ENCODE peak calls at places on chromosomes 2 and 18, in eight cellular contexts. Q is GM23248; B is neural progenitor cell; C is heart left ventricle; X is IMR-90; V is SJCRH30; K is CD4-positive, CD25-positive, alpha-beta regulatory T cell; G is PC-9. A is an unnamed sample.
A peak's percentile ranks its signal among the peaks of the same experiment; 100 is the strongest.

GRCh38 chr2:85409719-85410583 is at the start of gene CAPG:
- DNase-seq in Q (peak; percentile 57), B (no peak), C (peak; percentile 63), X (no peak), V (no peak), K (no peak), G (peak; percentile 72), A (no peak)

GRCh38 chr2:128467321-128467901 is 148.7 kb upstream of the HS6ST1 start:
- DNase-seq in Q (peak; percentile 50), B (peak; percentile 0), C (peak; percentile 79), X (no peak), V (no peak), K (no peak), G (no peak), A (no peak)

GRCh38 chr2:233486778-233487552 is 79.6 kb downstream of the USP40 start:
- DNase-seq in Q (peak; percentile 78), B (no peak), C (no peak), X (peak; percentile 94), V (peak; percentile 28), K (no peak), G (peak; percentile 100), A (peak; percentile 69)

GRCh38 chr2:58539973-58540372 is 298.8 kb upstream of the FANCL start:
- DNase-seq in Q (no peak), B (peak; percentile 86), C (no peak), X (no peak), V (no peak), K (no peak), G (no peak), A (no peak)

GRCh38 chr18:3345452-3345851 is 83.5 kb downstream of the MYL12B start:
- DNase-seq in Q (peak; percentile 55), B (no peak), C (no peak), X (peak; percentile 36), V (no peak), K (no peak), G (no peak), A (no peak)

GRCh38 chr2:85433511-85434089 is 15.1 kb downstream of the SH2D6 start:
- DNase-seq in Q (peak; percentile 95), B (no peak), C (peak; percentile 89), X (peak; percentile 96), V (peak; percentile 99), K (no peak), G (peak; percentile 81), A (no peak)

GRCh38 chr2:230537531-230537976 is 121.6 kb downstream of the SP100 start:
- DNase-seq in Q (no peak), B (no peak), C (no peak), X (no peak), V (no peak), K (no peak), G (no peak), A (no peak)

GRCh38 chr2:60530660-60531276 is 22.7 kb downstream of the BCL11A start:
- DNase-seq in Q (no peak), B (no peak), C (peak; percentile 80), X (no peak), V (peak; percentile 97), K (no peak), G (no peak), A (no peak)

GRCh38 chr2:74585406-74586182 is 31.1 kb downstream of the DOK1 start:
- DNase-seq in Q (no peak), B (no peak), C (no peak), X (no peak), V (peak; percentile 46), K (peak; percentile 18), G (no peak), A (no peak)

GRCh38 chr18:5066380-5066977 is 130.6 kb downstream of the AKAIN1 start:
- DNase-seq in Q (no peak), B (peak; percentile 51), C (no peak), X (no peak), V (peak; percentile 25), K (no peak), G (no peak), A (no peak)

GRCh38 chr2:186307871-186308270 is 178.2 kb upstream of the ZC3H15 start:
- DNase-seq in Q (no peak), B (no peak), C (no peak), X (no peak), V (no peak), K (no peak), G (no peak), A (no peak)

GRCh38 chr2:108235577-108235976 is 4.2 kb upstream of the SULT1C3 start:
- DNase-seq in Q (no peak), B (no peak), C (no peak), X (no peak), V (no peak), K (no peak), G (no peak), A (no peak)

GRCh38 chr18:51655327-51655698 is 457.8 kb upstream of the MEX3C start:
- DNase-seq in Q (no peak), B (no peak), C (no peak), X (no peak), V (no peak), K (no peak), G (no peak), A (no peak)

GRCh38 chr2:128309341-128310093 is 9.2 kb downstream of the HS6ST1 start:
- DNase-seq in Q (no peak), B (peak; percentile 88), C (peak; percentile 58), X (peak; percentile 86), V (peak; percentile 95), K (no peak), G (no peak), A (no peak)

GRCh38 chr2:168723494-168723893 is 78.9 kb upstream of the NOSTRIN start:
- DNase-seq in Q (no peak), B (no peak), C (no peak), X (no peak), V (no peak), K (no peak), G (no peak), A (no peak)

GRCh38 chr2:88959480-88960204 is 268.2 kb downstream of the RPIA start:
- DNase-seq in Q (no peak), B (no peak), C (no peak), X (peak; percentile 12), V (no peak), K (no peak), G (no peak), A (no peak)

GRCh38 chr2:9102861-9103662 is 99.6 kb upstream of the MBOAT2 start:
- DNase-seq in Q (no peak), B (peak; percentile 39), C (no peak), X (no peak), V (no peak), K (no peak), G (peak; percentile 98), A (no peak)

GRCh38 chr18:49708674-49709580 is 104.4 kb downstream of the ACAA2 start:
- DNase-seq in Q (no peak), B (no peak), C (no peak), X (no peak), V (no peak), K (no peak), G (no peak), A (no peak)

GRCh38 chr2:199458806-199459285 is 1.1 kb upstream of the SATB2 start:
- DNase-seq in Q (peak; percentile 71), B (no peak), C (no peak), X (peak; percentile 35), V (no peak), K (no peak), G (no peak), A (no peak)

GRCh38 chr2:199458017-199458805 is 472 bp upstream of the SATB2 start:
- DNase-seq in Q (peak; percentile 74), B (peak; percentile 78), C (peak; percentile 23), X (no peak), V (peak; percentile 73), K (no peak), G (no peak), A (no peak)

GRCh38 chr2:199456383-199457146 is 1.2 kb downstream of the SATB2 start:
- DNase-seq in Q (peak; percentile 34), B (peak; percentile 28), C (no peak), X (no peak), V (peak; percentile 14), K (no peak), G (no peak), A (no peak)

GRCh38 chr2:199455533-199456382 is 2.0 kb downstream of the SATB2 start:
- DNase-seq in Q (peak; percentile 55), B (peak; percentile 77), C (peak; percentile 27), X (peak; percentile 31), V (peak; percentile 36), K (no peak), G (peak; percentile 58), A (no peak)

GRCh38 chr2:199457147-199458016 is at the start of gene SATB2:
- DNase-seq in Q (peak; percentile 90), B (peak; percentile 69), C (peak; percentile 25), X (peak; percentile 78), V (peak; percentile 70), K (no peak), G (peak; percentile 64), A (peak; percentile 37)
- H3K27ac ChIP-seq in Q (peak within 1 kb of the TSS; percentile 80), B (no peak within 1 kb of the TSS), C (peak within 1 kb of the TSS; percentile 67), X (peak within 1 kb of the TSS; percentile 78), V (peak within 1 kb of the TSS; percentile 82), K (no peak within 1 kb of the TSS), G (peak within 1 kb of the TSS; percentile 78), A (peak within 1 kb of the TSS; percentile 64)

GRCh38 chr2:200492656-200493055 is 17.2 kb downstream of the KCTD18 start:
- DNase-seq in Q (no peak), B (no peak), C (no peak), X (no peak), V (no peak), K (no peak), G (no peak), A (no peak)
- H3K36me3 ChIP-seq in Q (peaks cover 27% of the 10 kb centered on the region), B (no peaks in the 10 kb centered on the region), C (peaks cover 85% of the 10 kb centered on the region), X (peaks cover 21% of the 10 kb centered on the region), V (peaks cover 10% of the 10 kb centered on the region), K (peaks cover 73% of the 10 kb centered on the region), G (peaks cover 38% of the 10 kb centered on the region), A (peaks cover 7% of the 10 kb centered on the region)

DNA sequence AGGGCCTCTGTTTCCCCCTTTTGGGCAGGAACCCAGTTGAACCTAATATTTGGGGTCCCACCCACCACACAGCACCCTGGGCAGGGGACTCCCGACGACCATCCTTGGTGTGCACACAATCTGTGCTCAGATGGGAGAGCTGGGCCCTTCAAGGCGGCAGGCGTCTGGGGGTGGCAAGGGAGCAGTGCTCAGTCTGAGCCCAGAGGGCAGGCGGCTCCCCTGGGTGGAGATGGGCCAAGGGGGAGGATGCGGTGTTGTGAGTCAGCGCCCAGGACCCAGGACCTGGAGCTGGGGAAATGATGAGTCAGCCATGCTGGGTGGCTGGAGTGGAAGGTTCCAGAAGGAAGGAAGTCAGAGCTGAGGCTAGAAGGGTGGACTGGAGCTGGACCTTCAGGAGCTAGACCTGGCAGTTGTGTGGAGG is 3.8 kb downstream of the PROM2 start:
- DNase-seq in Q (peak; percentile 89), B (no peak), C (peak; percentile 19), X (peak; percentile 24), V (no peak), K (no peak), G (peak; percentile 83), A (peak; percentile 50)
- H3K27ac ChIP-seq in Q (no peak overlapping the region), B (no peak overlapping the region), C (no peak overlapping the region), X (no peak overlapping the region), V (no peak overlapping the region), K (no peak overlapping the region), G (peak overlapping the region; percentile 65), A (no peak overlapping the region)

GRCh38 chr2:121727332-121727731 is 9.3 kb downstream of the NIFK start:
- DNase-seq in Q (no peak), B (no peak), C (no peak), X (no peak), V (no peak), K (no peak), G (no peak), A (no peak)
- H3K36me3 ChIP-seq in Q (peaks cover 48% of the 10 kb centered on the region), B (peaks cover 16% of the 10 kb centered on the region), C (peaks cover 63% of the 10 kb centered on the region), X (peaks cover 26% of the 10 kb centered on the region), V (peaks cover 55% of the 10 kb centered on the region), K (peaks cover 52% of the 10 kb centered on the region), G (peaks cover 51% of the 10 kb centered on the region), A (peaks cover 48% of the 10 kb centered on the region)